ENCODE peak calls at places on chromosomes 1 and 21, in four cellular contexts. One of them, this sample, is unnamed.

GRCh38 chr1:113178106-113178505 is 105.1 kb downstream of the LRIG2 start:
- DNase-seq in OCI-LY7: no peak
- DNase-seq in AG09309: no peak
- DNase-seq in H9: no peak
- DNase-seq in this sample: no peak

GRCh38 chr1:55363261-55363660 is 148.1 kb upstream of the USP24 start:
- DNase-seq in AG09309: no peak
- DNase-seq in OCI-LY7: no peak
- DNase-seq in H9: no peak
- DNase-seq in this sample: no peak

GRCh38 chr1:204146965-204147364 is 4.9 kb downstream of the ETNK2 start:
- DNase-seq in OCI-LY7: no peak
- DNase-seq in H9: no peak
- DNase-seq in AG09309: no peak
- DNase-seq in this sample: no peak

GRCh38 chr1:247209306-247209900 is 37.6 kb upstream of the ZNF124 start:
- DNase-seq in AG09309: no peak
- DNase-seq in H9: peak; percentile 40
- DNase-seq in OCI-LY7: no peak
- DNase-seq in this sample: no peak

GRCh38 chr1:209387271-209387968 is 196.1 kb upstream of the CAMK1G start:
- DNase-seq in AG09309: no peak
- DNase-seq in H9: no peak
- DNase-seq in OCI-LY7: no peak
- DNase-seq in this sample: no peak

GRCh38 chr1:215109171-215109570 is 26.6 kb downstream of the KCNK2 start:
- DNase-seq in OCI-LY7: no peak
- DNase-seq in H9: no peak
- DNase-seq in AG09309: no peak
- DNase-seq in this sample: no peak

GRCh38 chr1:31955917-31956736 is 18.0 kb upstream of the PTP4A2 start:
- DNase-seq in AG09309: peak; percentile 99
- DNase-seq in H9: peak; percentile 67
- DNase-seq in OCI-LY7: no peak
- DNase-seq in this sample: peak; percentile 96

GRCh38 chr1:160705176-160705745 is 6.4 kb downstream of the CD48 start:
- DNase-seq in H9: no peak
- DNase-seq in OCI-LY7: no peak
- DNase-seq in AG09309: no peak
- DNase-seq in this sample: peak; percentile 59

GRCh38 chr21:29382029-29382654 is 83.4 kb downstream of the BACH1 start:
- DNase-seq in H9: no peak
- DNase-seq in AG09309: no peak
- DNase-seq in OCI-LY7: no peak
- DNase-seq in this sample: no peak

GRCh38 chr1:117967900-117968299 is 38.4 kb downstream of the WDR3 start:
- DNase-seq in OCI-LY7: no peak
- DNase-seq in AG09309: no peak
- DNase-seq in H9: no peak
- DNase-seq in this sample: no peak

GRCh38 chr1:1373493-1374067 is 1.4 kb downstream of the AURKAIP1 start:
- DNase-seq in H9: no peak
- DNase-seq in OCI-LY7: no peak
- DNase-seq in AG09309: no peak
- DNase-seq in this sample: no peak

GRCh38 chr1:174743654-174744561 is 255.8 kb upstream of the CACYBP start:
- DNase-seq in H9: no peak
- DNase-seq in OCI-LY7: peak; percentile 73
- DNase-seq in AG09309: peak; percentile 25
- DNase-seq in this sample: no peak

GRCh38 chr1:43978551-43979260 is at the start of gene B4GALT2:
- DNase-seq in H9: peak; percentile 68
- DNase-seq in AG09309: no peak
- DNase-seq in OCI-LY7: no peak
- DNase-seq in this sample: peak; percentile 47

GRCh38 chr1:203867816-203868215 is 6.4 kb downstream of the SNRPE start:
- DNase-seq in H9: no peak
- DNase-seq in OCI-LY7: no peak
- DNase-seq in AG09309: no peak
- DNase-seq in this sample: no peak

GRCh38 chr1:42221952-42222606 is 57.5 kb upstream of the GUCA2A start:
- DNase-seq in H9: no peak
- DNase-seq in AG09309: peak; percentile 21
- DNase-seq in OCI-LY7: no peak
- DNase-seq in this sample: no peak

GRCh38 chr1:244341455-244342450 is 110.0 kb downstream of the ADSS2 start:
- DNase-seq in OCI-LY7: no peak
- DNase-seq in AG09309: no peak
- DNase-seq in H9: peak; percentile 86
- DNase-seq in this sample: peak; percentile 54

GRCh38 chr1:93238425-93238824 is 57.9 kb downstream of the CCDC18 start:
- DNase-seq in AG09309: no peak
- DNase-seq in OCI-LY7: no peak
- DNase-seq in H9: no peak
- DNase-seq in this sample: no peak

GRCh38 chr1:221392453-221392852 is 349.4 kb downstream of the DUSP10 start:
- DNase-seq in AG09309: peak; percentile 78
- DNase-seq in OCI-LY7: no peak
- DNase-seq in H9: no peak
- DNase-seq in this sample: no peak

GRCh38 chr1:8460132-8460544 is 142.2 kb downstream of the SLC45A1 start:
- DNase-seq in AG09309: no peak
- DNase-seq in OCI-LY7: no peak
- DNase-seq in H9: no peak
- DNase-seq in this sample: no peak
- TF ChIP-seq CTCF in AG09309: no peak
- TF ChIP-seq CTCF in OCI-LY7: no peak
- TF ChIP-seq CTCF in H9: peak; percentile 61
- TF ChIP-seq CTCF in this sample: no peak

GRCh38 chr1:213934642-213935041 is 53.1 kb upstream of the PROX1 start:
- DNase-seq in H9: no peak
- DNase-seq in OCI-LY7: no peak
- DNase-seq in AG09309: no peak
- DNase-seq in this sample: no peak

GRCh38 chr1:213936571-213936970 is 51.2 kb upstream of the PROX1 start:
- DNase-seq in AG09309: no peak
- DNase-seq in OCI-LY7: no peak
- DNase-seq in H9: no peak
- DNase-seq in this sample: no peak

GRCh38 chr1:213927897-213928296 is 59.9 kb upstream of the PROX1 start:
- DNase-seq in OCI-LY7: no peak
- DNase-seq in AG09309: no peak
- DNase-seq in H9: no peak
- DNase-seq in this sample: no peak

GRCh38 chr1:213931804-213932203 is 56.0 kb upstream of the PROX1 start:
- DNase-seq in OCI-LY7: no peak
- DNase-seq in AG09309: no peak
- DNase-seq in H9: peak; percentile 62
- DNase-seq in this sample: no peak
- TF ChIP-seq CTCF in OCI-LY7: no peak
- TF ChIP-seq CTCF in AG09309: no peak
- TF ChIP-seq CTCF in H9: peak; percentile 56
- TF ChIP-seq CTCF in this sample: no peak

GRCh38 chr1:231093158-231093922 is 53.3 kb upstream of the FAM89A start:
- DNase-seq in H9: no peak
- DNase-seq in AG09309: no peak
- DNase-seq in OCI-LY7: no peak
- DNase-seq in this sample: no peak
- TF ChIP-seq CTCF in H9: peak; percentile 22
- TF ChIP-seq CTCF in AG09309: no peak
- TF ChIP-seq CTCF in OCI-LY7: no peak
- TF ChIP-seq CTCF in this sample: no peak

DNA sequence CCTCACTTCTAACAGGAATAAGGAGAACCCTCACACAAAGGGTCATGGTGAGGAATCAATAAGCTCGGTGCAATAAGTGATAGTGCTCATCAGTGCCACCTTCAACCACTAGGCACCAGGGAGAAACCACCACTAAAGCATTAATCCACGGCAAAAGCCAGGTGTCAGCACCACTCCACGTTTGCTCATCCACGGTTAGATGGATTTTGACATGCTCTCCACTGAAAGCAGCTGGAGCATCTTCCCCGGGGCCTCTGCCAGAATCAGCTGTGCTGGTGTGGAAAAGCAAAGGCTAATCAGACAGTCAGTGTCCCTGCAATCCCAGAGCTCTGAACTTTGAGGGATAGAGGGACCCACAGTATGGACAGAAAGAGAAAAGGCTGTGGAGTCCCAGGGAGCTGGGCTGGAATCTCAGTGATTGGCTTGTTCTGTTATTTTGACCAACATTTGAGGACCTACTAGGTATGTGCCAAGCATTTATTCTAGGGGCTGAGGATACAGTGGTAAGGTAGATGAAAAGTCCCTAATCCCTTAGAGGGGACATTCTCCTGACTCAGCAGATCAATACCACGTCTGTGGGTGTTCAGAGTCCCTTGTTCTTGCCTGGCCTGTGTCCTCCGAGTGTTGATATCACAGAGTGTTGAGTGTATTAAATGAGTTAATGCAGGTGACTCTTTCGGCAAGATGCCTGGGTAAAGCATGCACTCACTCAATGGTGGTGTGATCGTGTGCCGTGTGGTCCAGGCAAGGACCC is 41.3 kb downstream of the FHAD1 start:
- DNase-seq in AG09309: no peak
- DNase-seq in OCI-LY7: no peak
- DNase-seq in H9: no peak
- DNase-seq in this sample: no peak
- TF ChIP-seq CTCF in AG09309: peak; percentile 14
- TF ChIP-seq CTCF in OCI-LY7: no peak
- TF ChIP-seq CTCF in H9: no peak
- TF ChIP-seq CTCF in this sample: no peak

DNA sequence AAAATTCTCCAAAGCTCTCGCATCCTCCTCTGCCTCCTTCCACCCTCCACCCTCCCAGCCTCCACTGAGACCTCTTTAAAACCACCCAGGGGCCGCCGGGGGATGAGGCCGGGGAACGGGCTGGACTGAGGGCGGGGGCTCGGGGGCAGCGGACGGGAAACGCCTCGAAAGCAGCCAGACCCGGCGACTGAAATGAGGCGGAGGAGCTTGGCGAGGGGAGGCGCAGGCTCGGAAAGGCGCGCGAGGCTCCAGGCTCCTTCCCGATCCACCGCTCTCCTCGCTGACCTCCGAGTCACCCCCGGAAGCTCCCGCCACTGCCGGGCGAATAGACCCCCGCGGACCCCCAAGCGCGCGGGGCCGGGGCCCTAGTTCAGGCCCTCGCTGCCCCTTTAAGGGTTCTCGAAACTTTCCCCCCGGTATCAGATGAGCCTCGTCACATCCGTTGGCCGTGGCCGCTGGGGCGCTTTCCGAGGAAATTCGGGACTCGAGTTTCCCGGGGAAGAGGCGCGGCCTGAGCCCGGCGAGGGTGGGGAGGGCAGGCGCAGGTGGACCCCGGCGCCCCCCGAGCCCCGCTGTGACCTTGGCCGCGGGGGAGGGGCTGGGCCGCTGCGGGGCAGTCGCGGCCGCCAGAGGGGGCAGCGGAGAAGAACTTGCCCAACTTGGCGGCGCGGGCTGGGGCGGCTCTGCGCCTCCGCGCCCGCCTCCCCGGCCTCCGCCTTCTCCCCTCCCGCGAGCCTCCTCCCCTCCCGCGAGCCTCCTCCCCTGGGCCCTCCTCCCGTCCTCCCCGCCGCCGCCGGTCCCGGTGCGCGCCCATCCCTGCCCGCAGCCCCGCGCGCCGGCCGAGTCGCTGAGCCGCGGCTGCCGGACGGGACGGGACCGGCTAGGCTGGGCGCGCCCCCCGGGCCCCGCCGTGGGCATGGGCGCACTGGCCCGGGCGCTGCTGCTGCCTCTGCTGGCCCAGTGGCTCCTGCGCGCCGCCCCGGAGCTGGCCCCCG is at the start of gene BACE2:
- DNase-seq in H9: peak; percentile 74
- DNase-seq in OCI-LY7: no peak
- DNase-seq in AG09309: peak; percentile 31
- DNase-seq in this sample: peak; percentile 52
- TF ChIP-seq CTCF in H9: peak; percentile 80
- TF ChIP-seq CTCF in OCI-LY7: no peak
- TF ChIP-seq CTCF in AG09309: peak; percentile 36
- TF ChIP-seq CTCF in this sample: peak; percentile 52

GRCh38 chr1:245829194-245829593 is 674.4 kb downstream of the KIF26B start:
- DNase-seq in H9: no peak
- DNase-seq in AG09309: no peak
- DNase-seq in OCI-LY7: no peak
- DNase-seq in this sample: no peak

GRCh38 chr1:245823408-245824147 is 668.8 kb downstream of the KIF26B start:
- DNase-seq in OCI-LY7: no peak
- DNase-seq in H9: no peak
- DNase-seq in AG09309: peak; percentile 18
- DNase-seq in this sample: no peak

GRCh38 chr1:245829861-245830260 is 675.1 kb downstream of the KIF26B start:
- DNase-seq in OCI-LY7: no peak
- DNase-seq in AG09309: no peak
- DNase-seq in H9: no peak
- DNase-seq in this sample: no peak

GRCh38 chr1:245825128-245825901 is 670.5 kb downstream of the KIF26B start:
- DNase-seq in AG09309: no peak
- DNase-seq in H9: peak; percentile 33
- DNase-seq in OCI-LY7: no peak
- DNase-seq in this sample: no peak

GRCh38 chr1:245827306-245827705 is 672.5 kb downstream of the KIF26B start:
- DNase-seq in OCI-LY7: no peak
- DNase-seq in H9: no peak
- DNase-seq in AG09309: no peak
- DNase-seq in this sample: no peak
- TF ChIP-seq CTCF in OCI-LY7: no peak
- TF ChIP-seq CTCF in H9: no peak
- TF ChIP-seq CTCF in AG09309: no peak
- TF ChIP-seq CTCF in this sample: no peak

GRCh38 chr1:25874209-25874608 is 1.3 kb downstream of the PAQR7 start:
- DNase-seq in OCI-LY7: no peak
- DNase-seq in H9: no peak
- DNase-seq in AG09309: no peak
- DNase-seq in this sample: no peak

GRCh38 chr1:25875856-25876692 is 566 bp upstream of the PAQR7 start:
- DNase-seq in OCI-LY7: no peak
- DNase-seq in AG09309: no peak
- DNase-seq in H9: peak; percentile 76
- DNase-seq in this sample: peak; percentile 66

GRCh38 chr1:25876693-25877077 is 1.2 kb upstream of the PAQR7 start:
- DNase-seq in OCI-LY7: no peak
- DNase-seq in H9: no peak
- DNase-seq in AG09309: no peak
- DNase-seq in this sample: no peak

GRCh38 chr1:25874635-25875153 is 814 bp downstream of the PAQR7 start:
- DNase-seq in H9: no peak
- DNase-seq in AG09309: no peak
- DNase-seq in OCI-LY7: no peak
- DNase-seq in this sample: peak; percentile 27

GRCh38 chr1:25875154-25875855 is at the start of gene PAQR7:
- DNase-seq in H9: peak; percentile 80
- DNase-seq in OCI-LY7: peak; percentile 46
- DNase-seq in AG09309: no peak
- DNase-seq in this sample: peak; percentile 77
- TF ChIP-seq CTCF in H9: peak; percentile 20
- TF ChIP-seq CTCF in OCI-LY7: no peak
- TF ChIP-seq CTCF in AG09309: no peak
- TF ChIP-seq CTCF in this sample: no peak

This sample was measured in activated CD8-positive, alpha-beta T cell treated with anti-CD3 and anti-CD28 coated beads for 36 hours.